ENCODE peak calls at places on chromosomes 2 and 18, in four cellular contexts. R is cardiac fibroblast, D is RPMI7951, X is neural crest cell. P is an unnamed sample.

GRCh38 chr2:226427538-226428307 is 371.9 kb downstream of the IRS1 start:
- DNase-seq in R (peak; percentile 73), D (peak; percentile 97), X (no peak), P (no peak)

GRCh38 chr2:36670881-36671595 is 25.5 kb upstream of the VIT start:
- DNase-seq in R (peak; percentile 54), D (peak; percentile 28), X (no peak), P (no peak)

GRCh38 chr2:165791811-165792454 is 2.1 kb downstream of the GALNT3 start:
- DNase-seq in R (no peak), D (peak; percentile 21), X (no peak), P (no peak)

GRCh38 chr2:37637122-37637875 is 34.1 kb downstream of the CDC42EP3 start:
- DNase-seq in R (no peak), D (peak; percentile 61), X (no peak), P (no peak)

GRCh38 chr2:216081487-216082387 is at the start of the genes PECR and TMEM169:
- DNase-seq in R (peak; percentile 62), D (peak; percentile 75), X (peak; percentile 68), P (peak; percentile 83)

GRCh38 chr2:129480790-129481189 is 498.7 kb upstream of the RAB6C start:
- DNase-seq in R (no peak), D (no peak), X (no peak), P (no peak)

GRCh38 chr2:202171246-202171833 is 67.1 kb downstream of the SUMO1 start:
- DNase-seq in R (no peak), D (no peak), X (peak; percentile 54), P (no peak)

GRCh38 chr18:28541941-28542340 is 365.0 kb upstream of the CDH2 start:
- DNase-seq in R (no peak), D (no peak), X (no peak), P (no peak)

GRCh38 chr18:48157956-48158355 is 227.5 kb upstream of the SMAD2 start:
- DNase-seq in R (no peak), D (no peak), X (no peak), P (no peak)

GRCh38 chr2:68653538-68653982 is 10.2 kb downstream of the PROKR1 start:
- DNase-seq in R (peak; percentile 92), D (peak; percentile 93), X (no peak), P (no peak)

GRCh38 chr2:171811229-171811628 is 82.8 kb downstream of the SLC25A12 start:
- DNase-seq in R (peak; percentile 64), D (peak; percentile 37), X (no peak), P (no peak)

GRCh38 chr2:201261911-201262310 is 1.6 kb downstream of the CASP8 start:
- DNase-seq in R (no peak), D (no peak), X (no peak), P (no peak)

GRCh38 chr18:28584726-28585125 is 407.8 kb upstream of the CDH2 start:
- DNase-seq in R (peak; percentile 70), D (peak; percentile 76), X (no peak), P (no peak)

GRCh38 chr2:72719416-72719815 is 106.4 kb downstream of the EXOC6B start:
- DNase-seq in R (peak; percentile 27), D (peak; percentile 16), X (no peak), P (no peak)

GRCh38 chr2:235325126-235325525 is 168.7 kb upstream of the AGAP1 start:
- DNase-seq in R (no peak), D (no peak), X (no peak), P (no peak)

GRCh38 chr2:43068053-43068471 is 158.3 kb downstream of the ZFP36L2 start:
- DNase-seq in R (no peak), D (no peak), X (peak; percentile 59), P (no peak)

P was measured in lung.